ENCODE peak calls at places on chromosomes 4 and X, in six cellular contexts. C is A549, U is NB4, Z is endothelial cell of umbilical vein, X is K562, I is GM12878. L is an unnamed sample.

GRCh38 chr4:118765399-118765798 is 70.5 kb downstream of the SEC24D start:
- DNase-seq in C (peak; percentile 32), U (no peak), Z (peak; percentile 92), X (peak; percentile 64), I (no peak), L (no peak)

GRCh38 chrX:119655125-119655524 is 37.8 kb downstream of the SEPTIN6 start:
- DNase-seq in C (peak; percentile 11), U (peak; percentile 29), Z (peak; percentile 84), X (peak; percentile 54), I (no peak), L (no peak)

GRCh38 chrX:119015407-119016242 is 41.2 kb downstream of the LONRF3 start:
- DNase-seq in C (peak; percentile 81), U (peak; percentile 86), Z (peak; percentile 90), X (no peak), I (peak; percentile 40), L (no peak)

GRCh38 chrX:153774576-153775292 is 6.1 kb upstream of the SRPK3 start:
- DNase-seq in C (no peak), U (no peak), Z (no peak), X (no peak), I (no peak), L (no peak)

GRCh38 chr4:34183916-34184315 is 2060.4 kb downstream of the ARAP2 start:
- DNase-seq in C (no peak), U (no peak), Z (no peak), X (no peak), I (no peak), L (no peak)

GRCh38 chrX:70034646-70035045 is 15.1 kb downstream of the AWAT2 start:
- DNase-seq in C (no peak), U (no peak), Z (no peak), X (no peak), I (no peak), L (no peak)

GRCh38 chr4:18536420-18536819 is 514.9 kb upstream of the LCORL start:
- DNase-seq in C (no peak), U (peak; percentile 9), Z (peak; percentile 32), X (no peak), I (no peak), L (peak; percentile 31)

GRCh38 chr4:121370729-121371325 is 10.0 kb downstream of the QRFPR start:
- DNase-seq in C (peak; percentile 23), U (peak; percentile 43), Z (peak; percentile 53), X (peak; percentile 9), I (no peak), L (peak; percentile 17)

GRCh38 chr4:66906314-66906713 is 639.0 kb downstream of the CENPC start:
- DNase-seq in C (no peak), U (no peak), Z (no peak), X (no peak), I (no peak), L (no peak)

GRCh38 chr4:121950680-121951569 is 935 bp downstream of the TRPC3 start:
- DNase-seq in C (no peak), U (no peak), Z (peak; percentile 13), X (peak; percentile 11), I (no peak), L (no peak)

GRCh38 chr4:5638976-5639375 is 69.4 kb downstream of the EVC2 start:
- DNase-seq in C (peak; percentile 2), U (no peak), Z (no peak), X (no peak), I (no peak), L (no peak)

GRCh38 chr4:61837395-61837794 is 637.3 kb downstream of the ADGRL3 start:
- DNase-seq in C (no peak), U (no peak), Z (no peak), X (no peak), I (no peak), L (no peak)

GRCh38 chrX:130079824-130080406 is 30.4 kb downstream of the ELF4 start:
- DNase-seq in C (peak; percentile 71), U (peak; percentile 72), Z (peak; percentile 71), X (peak; percentile 46), I (no peak), L (peak; percentile 50)

GRCh38 chr4:76680934-76681333 is 217.0 kb downstream of the SOWAHB start:
- DNase-seq in C (peak; percentile 23), U (no peak), Z (no peak), X (no peak), I (no peak), L (no peak)

GRCh38 chr4:151407466-151408379 is 1.3 kb upstream of the FHIP1A start:
- DNase-seq in C (no peak), U (peak; percentile 86), Z (no peak), X (no peak), I (peak; percentile 40), L (no peak)

GRCh38 chrX:134803551-134804183 is 145.4 kb upstream of the PLAC1 start:
- DNase-seq in C (no peak), U (peak; percentile 52), Z (no peak), X (peak; percentile 12), I (no peak), L (peak; percentile 31)

GRCh38 chr4:151905197-151905596 is 144.4 kb upstream of the GATB start:
- DNase-seq in C (no peak), U (no peak), Z (no peak), X (no peak), I (peak; percentile 33), L (no peak)

GRCh38 chr4:2462218-2462991 is 6.5 kb upstream of the RNF4 start:
- DNase-seq in C (peak; percentile 65), U (peak; percentile 90), Z (peak; percentile 75), X (peak; percentile 78), I (no peak), L (peak; percentile 30)

GRCh38 chr4:3288571-3289094 is 4.2 kb upstream of the RGS12 start:
- DNase-seq in C (no peak), U (no peak), Z (no peak), X (no peak), I (no peak), L (no peak)

GRCh38 chr4:22237155-22237751 is 278.6 kb downstream of the ADGRA3 start:
- DNase-seq in C (peak; percentile 13), U (peak; percentile 51), Z (no peak), X (peak; percentile 18), I (no peak), L (peak; percentile 15)

GRCh38 chrX:19543951-19544359 is 28.6 kb upstream of the MAP3K15 start:
- DNase-seq in C (no peak), U (no peak), Z (no peak), X (no peak), I (no peak), L (no peak)

GRCh38 chrX:19541196-19541595 is 25.9 kb upstream of the MAP3K15 start:
- DNase-seq in C (no peak), U (no peak), Z (no peak), X (no peak), I (no peak), L (no peak)

GRCh38 chrX:19544693-19545305 is 29.5 kb upstream of the MAP3K15 start:
- DNase-seq in C (peak; percentile 64), U (peak; percentile 61), Z (peak; percentile 43), X (peak; percentile 41), I (no peak), L (peak; percentile 34)

GRCh38 chrX:19541931-19542330 is 26.6 kb upstream of the MAP3K15 start:
- DNase-seq in C (no peak), U (no peak), Z (no peak), X (no peak), I (no peak), L (no peak)

GRCh38 chrX:19543020-19543715 is 27.9 kb upstream of the MAP3K15 start:
- DNase-seq in C (no peak), U (no peak), Z (no peak), X (no peak), I (no peak), L (no peak)
- TF ChIP-seq MYC in C (no peak), U (no peak), Z (no peak), X (no peak), I (no peak), L (no peak)

DNA sequence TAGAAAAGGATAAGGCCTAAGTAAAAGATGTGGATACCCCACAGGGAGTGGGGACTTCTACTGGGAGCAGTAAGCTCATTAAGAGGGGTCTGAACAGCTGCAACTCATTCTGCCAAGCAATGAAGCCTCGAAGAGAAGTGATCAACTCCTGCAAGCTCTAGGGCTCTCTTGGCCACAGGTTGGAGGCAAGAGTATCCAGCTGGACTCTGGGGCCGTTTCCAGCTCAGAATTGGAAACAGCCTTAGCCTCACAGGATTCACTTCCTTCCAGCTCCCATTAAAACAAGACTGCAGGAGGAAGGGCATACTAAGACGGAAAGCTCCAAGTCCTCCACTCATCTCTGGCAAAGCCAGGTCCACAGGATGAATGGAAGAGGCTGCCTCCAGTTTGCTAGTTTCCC is 126.3 kb downstream of the ATG4A start:
- DNase-seq in C (no peak), U (no peak), Z (no peak), X (no peak), I (no peak), L (no peak)
- TF ChIP-seq MYC in C (no peak), U (no peak), Z (no peak), X (no peak), I (no peak), L (no peak)

GRCh38 chrX:97366246-97366645 is 482.5 kb downstream of the RPA4 start:
- DNase-seq in C (no peak), U (no peak), Z (no peak), X (no peak), I (no peak), L (no peak)

GRCh38 chrX:97372006-97372766 is 488.5 kb downstream of the RPA4 start:
- DNase-seq in C (no peak), U (no peak), Z (no peak), X (no peak), I (no peak), L (no peak)

GRCh38 chrX:97363843-97364242 is 480.1 kb downstream of the RPA4 start:
- DNase-seq in C (no peak), U (no peak), Z (no peak), X (no peak), I (no peak), L (no peak)

GRCh38 chrX:97367149-97367548 is 483.4 kb downstream of the RPA4 start:
- DNase-seq in C (no peak), U (no peak), Z (no peak), X (no peak), I (no peak), L (no peak)
- TF ChIP-seq MYC in C (no peak), U (no peak), Z (no peak), X (no peak), I (no peak), L (no peak)

GRCh38 chr4:101604976-101605375 is 185.6 kb upstream of the BANK1 start:
- DNase-seq in C (no peak), U (no peak), Z (no peak), X (no peak), I (no peak), L (no peak)

GRCh38 chr4:101596786-101597185 is 193.7 kb upstream of the BANK1 start:
- DNase-seq in C (no peak), U (no peak), Z (no peak), X (no peak), I (peak; percentile 3), L (no peak)

GRCh38 chr4:101599620-101600019 is 190.9 kb upstream of the BANK1 start:
- DNase-seq in C (no peak), U (peak; percentile 5), Z (peak; percentile 49), X (no peak), I (no peak), L (no peak)

GRCh38 chr4:101597204-101597603 is 193.3 kb upstream of the BANK1 start:
- DNase-seq in C (no peak), U (peak; percentile 50), Z (no peak), X (no peak), I (peak; percentile 5), L (no peak)

DNA sequence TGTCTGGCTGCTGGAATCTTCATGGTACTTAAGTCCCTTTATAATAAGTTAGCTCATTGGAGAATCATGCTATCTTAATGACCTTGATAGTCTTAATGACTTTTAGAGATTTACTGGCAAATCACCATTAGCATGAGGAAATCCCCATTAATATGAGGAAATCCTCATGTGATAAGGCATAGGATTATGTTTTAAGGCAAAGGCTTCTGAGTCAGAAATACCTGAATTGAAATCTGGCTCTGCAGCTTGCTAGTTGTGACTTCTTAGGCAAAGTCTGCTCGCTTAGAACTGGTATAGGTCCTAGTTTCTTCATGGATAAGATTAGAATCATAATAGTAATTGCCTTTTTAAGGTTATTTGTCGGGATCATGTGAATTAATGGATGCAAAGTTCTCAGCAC is 190.2 kb upstream of the BANK1 start:
- DNase-seq in C (no peak), U (no peak), Z (peak; percentile 47), X (no peak), I (no peak), L (no peak)
- TF ChIP-seq MYC in C (no peak), U (no peak), Z (no peak), X (no peak), I (no peak), L (no peak)

L was measured in HepG2.